ENCODE peak calls at places on chromosomes 12 and 14, in five cellular contexts. G, E, S, C and T are unnamed samples.

GRCh38 chr14:95901014-95901413 is 24.4 kb downstream of the TUNAR start:
- ATAC-seq in E (no peak), G (no peak), S (no peak), C (no peak), T (no peak)

GRCh38 chr12:12983420-12984035 is 16.5 kb downstream of the HEBP1 start:
- ATAC-seq in E (peak), G (peak), S (peak), C (peak), T (peak)

GRCh38 chr12:32450768-32451167 is 51.4 kb downstream of the FGD4 start:
- ATAC-seq in E (no peak), S (peak), G (no peak), C (no peak), T (peak)

GRCh38 chr12:93379432-93380308 is 1.9 kb downstream of the NUDT4 start:
- ATAC-seq in E (no peak), G (no peak), C (no peak), S (no peak), T (no peak)

GRCh38 chr12:53719649-53720048 is 7.6 kb downstream of the CALCOCO1 start:
- ATAC-seq in C (no peak), G (peak), E (no peak), S (no peak), T (no peak)

GRCh38 chr12:3380200-3381020 is 110.6 kb upstream of the PRMT8 start:
- ATAC-seq in G (no peak), E (no peak), C (no peak), S (no peak), T (peak)

GRCh38 chr14:45253754-45254300 is 825 bp upstream of the MIS18BP1 start:
- ATAC-seq in G (peak), C (peak), S (peak), E (peak), T (peak)

GRCh38 chr12:127823801-127824200 is 443.2 kb upstream of the TMEM132C start:
- ATAC-seq in E (no peak), S (no peak), G (no peak), C (no peak), T (no peak)

GRCh38 chr12:63457857-63458256 is 210.4 kb downstream of the DPY19L2 start:
- ATAC-seq in E (no peak), G (no peak), C (no peak), S (no peak), T (no peak)

GRCh38 chr12:110320548-110320947 is 39.5 kb downstream of the ATP2A2 start:
- ATAC-seq in G (no peak), S (no peak), C (peak), E (no peak), T (no peak)

GRCh38 chr14:51666831-51667230 is 15.1 kb downstream of the FRMD6 start:
- ATAC-seq in S (no peak), E (no peak), C (no peak), G (no peak), T (no peak)

GRCh38 chr12:54666008-54666407 is 17.8 kb upstream of the DCD start:
- ATAC-seq in E (no peak), C (no peak), G (no peak), S (no peak), T (no peak)

GRCh38 chr14:74134484-74134883 is 49.7 kb downstream of the LIN52 start:
- ATAC-seq in E (peak), S (no peak), C (no peak), G (no peak), T (no peak)

GRCh38 chr12:114443607-114444421 is 37.9 kb upstream of the TBX5 start:
- ATAC-seq in E (no peak), S (no peak), C (no peak), G (peak), T (no peak)

GRCh38 chr12:28235017-28235416 is 44.8 kb downstream of the CCDC91 start:
- ATAC-seq in S (no peak), E (peak), C (no peak), G (no peak), T (no peak)

GRCh38 chr14:81459421-81459820 is 59.3 kb upstream of the STON2 start:
- ATAC-seq in G (no peak), S (no peak), C (peak), E (no peak), T (no peak)

DNA sequence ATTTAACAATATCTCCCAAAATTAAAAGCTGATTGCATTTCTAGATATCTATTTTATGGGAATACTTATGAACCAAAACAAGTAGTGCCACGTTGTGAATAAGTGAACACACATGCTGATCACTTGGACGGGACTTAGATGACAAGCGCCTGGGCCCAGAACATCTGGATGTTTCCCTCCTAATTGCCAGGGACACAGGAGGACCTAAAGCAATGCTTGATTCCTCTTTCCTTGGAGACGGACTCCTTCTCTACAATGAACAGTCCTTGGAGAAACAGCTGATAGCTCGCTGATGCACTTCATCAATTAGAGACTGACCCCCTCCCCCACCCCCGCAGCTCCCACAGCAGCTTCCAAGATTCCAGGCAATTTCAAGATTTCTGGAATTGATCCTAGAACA is 86.4 kb downstream of the ST8SIA1 start:
- ATAC-seq in G (no peak), E (no peak), S (no peak), C (no peak), T (no peak)
- TF ChIP-seq POLR2AphosphoS5 in G (no peak), E (no peak), S (no peak), C (no peak), T (no peak)

GRCh38 chr12:6627598-6627997 is 8.2 kb downstream of the LPAR5 start:
- ATAC-seq in C (no peak), E (peak), G (peak), S (peak), T (no peak)

GRCh38 chr12:6626654-6627283 is 9.0 kb downstream of the LPAR5 start:
- ATAC-seq in E (peak), S (no peak), G (no peak), C (peak), T (no peak)

GRCh38 chr12:6632026-6632978 is 3.5 kb downstream of the LPAR5 start:
- ATAC-seq in E (peak), C (peak), G (peak), S (peak), T (no peak)

GRCh38 chr12:6631549-6631961 is 4.2 kb downstream of the LPAR5 start:
- ATAC-seq in E (peak), S (no peak), C (peak), G (no peak), T (no peak)

GRCh38 chr12:6630696-6631095 is 5.1 kb downstream of the LPAR5 start:
- ATAC-seq in G (no peak), C (no peak), E (no peak), S (no peak), T (no peak)
- TF ChIP-seq POLR2AphosphoS5 in G (no peak), C (no peak), E (no peak), S (no peak), T (no peak)

DNA sequence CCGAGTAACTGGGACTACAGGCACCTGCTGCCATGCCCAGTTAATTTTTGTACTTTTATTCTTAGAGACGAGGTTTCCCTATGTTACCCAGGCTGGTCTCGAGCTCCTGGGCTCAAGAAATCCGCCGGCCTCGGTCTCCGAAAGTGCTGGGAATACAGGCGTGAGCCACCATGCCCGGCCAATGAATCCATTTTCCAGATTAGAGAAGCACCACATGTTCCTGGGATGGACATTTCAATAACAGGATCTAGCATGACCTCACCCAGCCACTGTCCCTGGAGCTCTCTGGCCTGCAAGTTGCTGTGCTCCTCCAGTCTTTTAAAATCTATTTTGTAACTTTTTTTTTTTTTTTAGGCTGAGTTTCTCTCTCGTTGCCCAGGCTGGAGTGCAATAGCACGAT is 2.2 kb downstream of the GPR132 start:
- ATAC-seq in G (no peak), S (no peak), C (no peak), E (no peak), T (no peak)
- TF ChIP-seq POLR2AphosphoS5 in G (no peak), S (no peak), C (no peak), E (no peak), T (no peak)

DNA sequence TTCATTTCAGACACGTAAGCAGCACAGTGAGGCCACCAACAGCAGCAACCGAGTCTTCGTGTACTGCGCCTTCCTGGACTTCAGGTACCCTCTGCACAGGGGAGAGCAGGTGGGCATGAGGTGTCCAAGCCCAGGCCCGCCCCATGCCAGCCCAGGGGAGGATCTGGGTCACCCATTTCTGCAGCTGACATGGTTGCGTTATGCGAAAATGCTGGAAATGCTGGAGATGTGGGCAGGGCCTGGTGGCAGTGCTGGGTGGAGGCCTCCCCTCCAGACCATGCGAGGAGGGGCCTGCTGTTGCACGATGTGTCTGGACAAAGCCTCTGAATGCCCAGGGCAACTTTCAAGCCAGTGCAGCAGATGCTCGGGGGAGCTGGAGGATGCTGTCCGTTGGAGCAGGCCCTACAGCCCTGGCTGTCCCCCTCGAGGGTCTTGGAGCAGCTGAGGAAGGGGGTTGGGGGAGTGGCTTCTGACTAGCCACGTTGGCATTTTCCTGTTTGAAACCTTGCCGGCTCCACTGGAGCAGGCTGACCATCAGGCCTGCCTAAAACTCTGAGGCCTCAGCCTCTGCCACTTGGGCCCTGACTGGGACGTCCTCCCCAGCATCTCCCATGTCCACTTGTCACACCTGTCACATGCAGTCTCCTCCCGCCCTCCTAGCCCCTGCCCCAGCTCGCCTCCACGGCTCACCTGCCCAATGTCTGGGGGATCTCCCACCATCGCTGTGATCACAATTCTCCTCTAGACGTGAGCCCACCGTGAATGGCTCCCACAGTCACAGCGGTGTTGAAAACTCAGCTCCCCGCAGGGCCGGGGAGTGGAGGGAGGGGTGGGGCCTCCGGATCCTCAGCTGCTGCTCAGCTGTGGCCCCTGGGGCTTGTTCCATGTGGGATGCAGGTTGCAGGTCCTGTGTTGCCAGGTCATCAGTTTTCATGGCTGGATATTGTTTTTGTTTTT is 123.4 kb downstream of the ADGRD1 start:
- ATAC-seq in S (no peak), C (no peak), G (no peak), E (no peak), T (no peak)
- TF ChIP-seq POLR2AphosphoS5 in S (no peak), C (no peak), G (no peak), E (no peak), T (no peak)

GRCh38 chr12:77016621-77017020 is 48.7 kb downstream of the E2F7 start:
- ATAC-seq in G (no peak), E (no peak), S (no peak), C (no peak), T (no peak)

GRCh38 chr12:77019920-77020319 is 45.4 kb downstream of the E2F7 start:
- ATAC-seq in G (no peak), E (no peak), C (no peak), S (no peak), T (no peak)
- TF ChIP-seq POLR2AphosphoS5 in G (no peak), E (no peak), C (no peak), S (no peak), T (no peak)